ENCODE peak calls at places on chromosomes 13 and 19, in eight cellular contexts. One of them, this sample, is unnamed.

GRCh38 chr19:574658-575526 is 2.5 kb downstream of the BSG start:
- DNase-seq in neural crest cell: no peak
- DNase-seq in transverse colon: no peak
- DNase-seq in upper lobe of right lung: no peak
- DNase-seq in cardiac fibroblast: peak
- DNase-seq in keratinocyte: no peak
- DNase-seq in dorsolateral prefrontal cortex: no peak
- DNase-seq in upper lobe of left lung: no peak
- DNase-seq in this sample: no peak

GRCh38 chr13:102846261-102847015 is 606 bp downstream of the ERCC5 start:
- DNase-seq in upper lobe of right lung: peak
- DNase-seq in transverse colon: peak
- DNase-seq in dorsolateral prefrontal cortex: peak
- DNase-seq in cardiac fibroblast: peak
- DNase-seq in upper lobe of left lung: peak
- DNase-seq in neural crest cell: peak
- DNase-seq in keratinocyte: no peak
- DNase-seq in this sample: no peak

GRCh38 chr13:45466359-45466758 is 1.6 kb downstream of the COG3 start:
- DNase-seq in keratinocyte: no peak
- DNase-seq in upper lobe of left lung: no peak
- DNase-seq in transverse colon: no peak
- DNase-seq in upper lobe of right lung: no peak
- DNase-seq in cardiac fibroblast: no peak
- DNase-seq in neural crest cell: no peak
- DNase-seq in dorsolateral prefrontal cortex: no peak
- DNase-seq in this sample: no peak

GRCh38 chr13:100600461-100600860 is 11.9 kb upstream of the GGACT start:
- DNase-seq in upper lobe of right lung: no peak
- DNase-seq in keratinocyte: no peak
- DNase-seq in transverse colon: no peak
- DNase-seq in dorsolateral prefrontal cortex: no peak
- DNase-seq in neural crest cell: no peak
- DNase-seq in upper lobe of left lung: no peak
- DNase-seq in cardiac fibroblast: no peak
- DNase-seq in this sample: no peak

GRCh38 chr19:30402790-30403189 is 30.6 kb downstream of the ZNF536 start:
- DNase-seq in upper lobe of left lung: no peak
- DNase-seq in upper lobe of right lung: no peak
- DNase-seq in neural crest cell: no peak
- DNase-seq in transverse colon: no peak
- DNase-seq in dorsolateral prefrontal cortex: no peak
- DNase-seq in keratinocyte: no peak
- DNase-seq in cardiac fibroblast: no peak
- DNase-seq in this sample: no peak

GRCh38 chr19:13053761-13054604 is 48.7 kb downstream of the LYL1 start:
- DNase-seq in keratinocyte: no peak
- DNase-seq in upper lobe of right lung: peak
- DNase-seq in cardiac fibroblast: peak
- DNase-seq in transverse colon: peak
- DNase-seq in dorsolateral prefrontal cortex: no peak
- DNase-seq in upper lobe of left lung: peak
- DNase-seq in neural crest cell: peak
- DNase-seq in this sample: peak

GRCh38 chr19:39677931-39678889 is 22.5 kb downstream of the LGALS16 start:
- DNase-seq in cardiac fibroblast: peak
- DNase-seq in dorsolateral prefrontal cortex: no peak
- DNase-seq in neural crest cell: no peak
- DNase-seq in upper lobe of left lung: peak
- DNase-seq in keratinocyte: no peak
- DNase-seq in upper lobe of right lung: no peak
- DNase-seq in transverse colon: no peak
- DNase-seq in this sample: no peak

GRCh38 chr19:58085348-58085875 is 12.6 kb downstream of the ZSCAN18 start:
- DNase-seq in upper lobe of left lung: no peak
- DNase-seq in upper lobe of right lung: peak
- DNase-seq in neural crest cell: no peak
- DNase-seq in dorsolateral prefrontal cortex: no peak
- DNase-seq in cardiac fibroblast: no peak
- DNase-seq in keratinocyte: no peak
- DNase-seq in transverse colon: no peak
- DNase-seq in this sample: no peak

GRCh38 chr13:35086667-35087066 is 144.6 kb downstream of the NBEA start:
- DNase-seq in neural crest cell: no peak
- DNase-seq in upper lobe of left lung: no peak
- DNase-seq in upper lobe of right lung: no peak
- DNase-seq in keratinocyte: no peak
- DNase-seq in transverse colon: no peak
- DNase-seq in cardiac fibroblast: no peak
- DNase-seq in dorsolateral prefrontal cortex: no peak
- DNase-seq in this sample: no peak

GRCh38 chr19:45769821-45770191 is 754 bp upstream of the SIX5 start:
- DNase-seq in neural crest cell: no peak
- DNase-seq in upper lobe of left lung: peak
- DNase-seq in cardiac fibroblast: peak
- DNase-seq in transverse colon: peak
- DNase-seq in keratinocyte: no peak
- DNase-seq in dorsolateral prefrontal cortex: no peak
- DNase-seq in upper lobe of right lung: no peak
- DNase-seq in this sample: peak

GRCh38 chr19:2072757-2073551 is 21.9 kb upstream of the MKNK2 start:
- DNase-seq in neural crest cell: no peak
- DNase-seq in dorsolateral prefrontal cortex: no peak
- DNase-seq in keratinocyte: no peak
- DNase-seq in cardiac fibroblast: no peak
- DNase-seq in transverse colon: no peak
- DNase-seq in upper lobe of left lung: no peak
- DNase-seq in upper lobe of right lung: no peak
- DNase-seq in this sample: no peak

GRCh38 chr19:53388168-53388567 is 6.8 kb upstream of the ZNF765 start:
- DNase-seq in keratinocyte: no peak
- DNase-seq in upper lobe of left lung: no peak
- DNase-seq in cardiac fibroblast: peak
- DNase-seq in neural crest cell: no peak
- DNase-seq in transverse colon: no peak
- DNase-seq in upper lobe of right lung: no peak
- DNase-seq in dorsolateral prefrontal cortex: no peak
- DNase-seq in this sample: no peak

DNA sequence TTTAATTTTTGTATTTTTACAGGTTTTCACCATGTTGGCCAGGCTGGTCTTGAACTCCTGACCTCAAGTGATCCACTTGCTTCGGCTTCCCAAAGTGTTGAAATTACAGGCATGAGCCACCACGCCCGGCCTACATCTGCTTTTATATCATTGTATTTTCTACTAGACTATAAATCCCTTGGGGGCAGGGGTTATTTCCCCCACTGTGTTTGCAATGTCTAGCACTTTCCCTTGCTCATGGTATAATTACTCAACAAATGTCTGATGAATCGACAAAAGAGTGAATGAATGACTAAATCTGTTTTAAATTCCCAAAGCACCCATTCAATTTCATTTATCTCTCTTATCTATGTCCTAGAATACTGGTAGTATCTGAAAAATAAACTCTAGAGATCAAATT is 244.5 kb upstream of the CSNK1A1L start:
- DNase-seq in transverse colon: no peak
- DNase-seq in neural crest cell: no peak
- DNase-seq in dorsolateral prefrontal cortex: no peak
- DNase-seq in cardiac fibroblast: peak
- DNase-seq in upper lobe of left lung: no peak
- DNase-seq in upper lobe of right lung: no peak
- DNase-seq in keratinocyte: no peak
- DNase-seq in this sample: no peak
- TF ChIP-seq CTCF in transverse colon: no peak
- TF ChIP-seq CTCF in neural crest cell: no peak
- TF ChIP-seq CTCF in dorsolateral prefrontal cortex: no peak
- TF ChIP-seq CTCF in cardiac fibroblast: no peak
- TF ChIP-seq CTCF in upper lobe of left lung: no peak
- TF ChIP-seq CTCF in upper lobe of right lung: no peak
- TF ChIP-seq CTCF in keratinocyte: no peak
- TF ChIP-seq CTCF in this sample: no peak

GRCh38 chr13:33487575-33488243 is 202.2 kb upstream of the STARD13 start:
- DNase-seq in neural crest cell: no peak
- DNase-seq in upper lobe of left lung: peak
- DNase-seq in keratinocyte: no peak
- DNase-seq in dorsolateral prefrontal cortex: no peak
- DNase-seq in transverse colon: no peak
- DNase-seq in cardiac fibroblast: peak
- DNase-seq in upper lobe of right lung: no peak
- DNase-seq in this sample: no peak
- TF ChIP-seq CTCF in neural crest cell: no peak
- TF ChIP-seq CTCF in upper lobe of left lung: peak
- TF ChIP-seq CTCF in keratinocyte: peak
- TF ChIP-seq CTCF in dorsolateral prefrontal cortex: peak
- TF ChIP-seq CTCF in transverse colon: peak
- TF ChIP-seq CTCF in cardiac fibroblast: peak
- TF ChIP-seq CTCF in upper lobe of right lung: peak
- TF ChIP-seq CTCF in this sample: no peak

DNA sequence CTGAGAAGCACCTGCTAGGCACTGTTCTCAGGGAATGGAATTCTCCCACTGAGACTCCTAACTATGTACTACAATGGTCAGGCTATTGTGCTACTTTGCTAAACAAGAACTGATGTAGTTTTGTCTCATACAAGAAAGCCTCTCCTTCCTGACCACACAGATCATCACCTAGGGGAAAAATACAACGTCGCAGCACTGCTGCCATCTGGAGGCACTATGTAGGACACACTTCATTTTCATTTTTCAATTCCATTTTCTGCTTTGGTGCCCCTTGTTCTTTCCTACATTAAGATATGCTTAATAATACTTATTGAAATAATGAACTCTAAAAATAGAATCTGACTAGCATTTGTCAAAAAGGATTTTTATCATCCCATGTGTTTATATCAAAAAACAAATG is 21.1 kb downstream of the PROSER1 start:
- DNase-seq in keratinocyte: no peak
- DNase-seq in cardiac fibroblast: peak
- DNase-seq in dorsolateral prefrontal cortex: no peak
- DNase-seq in transverse colon: peak
- DNase-seq in neural crest cell: peak
- DNase-seq in upper lobe of left lung: no peak
- DNase-seq in upper lobe of right lung: no peak
- DNase-seq in this sample: no peak
- TF ChIP-seq CTCF in keratinocyte: peak
- TF ChIP-seq CTCF in cardiac fibroblast: peak
- TF ChIP-seq CTCF in dorsolateral prefrontal cortex: peak
- TF ChIP-seq CTCF in transverse colon: peak
- TF ChIP-seq CTCF in neural crest cell: peak
- TF ChIP-seq CTCF in upper lobe of left lung: no peak
- TF ChIP-seq CTCF in upper lobe of right lung: peak
- TF ChIP-seq CTCF in this sample: peak

GRCh38 chr19:48660854-48661731 is 11.7 kb downstream of the NTN5 start:
- DNase-seq in upper lobe of right lung: peak
- DNase-seq in neural crest cell: peak
- DNase-seq in keratinocyte: no peak
- DNase-seq in transverse colon: peak
- DNase-seq in dorsolateral prefrontal cortex: peak
- DNase-seq in cardiac fibroblast: peak
- DNase-seq in upper lobe of left lung: peak
- DNase-seq in this sample: peak

GRCh38 chr19:48665786-48666185 is 7.0 kb downstream of the NTN5 start:
- DNase-seq in keratinocyte: no peak
- DNase-seq in dorsolateral prefrontal cortex: no peak
- DNase-seq in upper lobe of left lung: no peak
- DNase-seq in transverse colon: no peak
- DNase-seq in cardiac fibroblast: no peak
- DNase-seq in upper lobe of right lung: no peak
- DNase-seq in neural crest cell: no peak
- DNase-seq in this sample: no peak

GRCh38 chr19:48663667-48664066 is 9.2 kb downstream of the NTN5 start:
- DNase-seq in keratinocyte: no peak
- DNase-seq in upper lobe of right lung: no peak
- DNase-seq in upper lobe of left lung: no peak
- DNase-seq in neural crest cell: no peak
- DNase-seq in cardiac fibroblast: no peak
- DNase-seq in transverse colon: no peak
- DNase-seq in dorsolateral prefrontal cortex: no peak
- DNase-seq in this sample: no peak

GRCh38 chr19:48661746-48662145 is 11.1 kb downstream of the NTN5 start:
- DNase-seq in dorsolateral prefrontal cortex: no peak
- DNase-seq in cardiac fibroblast: no peak
- DNase-seq in neural crest cell: no peak
- DNase-seq in upper lobe of left lung: no peak
- DNase-seq in keratinocyte: no peak
- DNase-seq in upper lobe of right lung: no peak
- DNase-seq in transverse colon: no peak
- DNase-seq in this sample: no peak

GRCh38 chr19:48664476-48664875 is 8.3 kb downstream of the NTN5 start:
- DNase-seq in transverse colon: no peak
- DNase-seq in dorsolateral prefrontal cortex: no peak
- DNase-seq in keratinocyte: no peak
- DNase-seq in cardiac fibroblast: no peak
- DNase-seq in upper lobe of right lung: no peak
- DNase-seq in upper lobe of left lung: no peak
- DNase-seq in neural crest cell: no peak
- DNase-seq in this sample: no peak
- TF ChIP-seq CTCF in transverse colon: no peak
- TF ChIP-seq CTCF in dorsolateral prefrontal cortex: no peak
- TF ChIP-seq CTCF in keratinocyte: no peak
- TF ChIP-seq CTCF in cardiac fibroblast: no peak
- TF ChIP-seq CTCF in upper lobe of right lung: no peak
- TF ChIP-seq CTCF in upper lobe of left lung: no peak
- TF ChIP-seq CTCF in neural crest cell: no peak
- TF ChIP-seq CTCF in this sample: no peak

This sample was measured in RWPE2.